ENCODE peak calls at places on chromosomes 5 and 9, in seven cellular contexts. T is HepG2, O is SK-N-SH, J is GM12878, N is K562, E is H1, L is GM12891. Q is an unnamed sample.

GRCh38 chr5:31861601-31862000 is 222.7 kb downstream of the PDZD2 start:
- DNase-seq in T (no peak), O (no peak), J (no peak), N (no peak), E (no peak), L (no peak), Q (no peak)

GRCh38 chr5:68149189-68149588 is 66.4 kb upstream of the PIK3R1 start:
- DNase-seq in T (no peak), O (no peak), J (no peak), N (no peak), E (no peak), L (no peak), Q (no peak)

GRCh38 chr5:151741678-151742423 is 16.6 kb downstream of the ATOX1 start:
- DNase-seq in T (no peak), O (no peak), J (no peak), N (no peak), E (no peak), L (no peak), Q (no peak)

GRCh38 chr9:110206388-110206787 is 1.6 kb downstream of the C9orf152 start:
- DNase-seq in T (no peak), O (no peak), J (no peak), N (no peak), E (no peak), L (no peak), Q (no peak)

GRCh38 chr5:82707741-82708140 is 369.5 kb downstream of the TMEM167A start:
- DNase-seq in T (peak), O (no peak), J (no peak), N (no peak), E (no peak), L (no peak), Q (no peak)

GRCh38 chr5:121350493-121350892 is 501.2 kb upstream of the FTMT start:
- DNase-seq in T (no peak), O (no peak), J (no peak), N (no peak), E (no peak), L (no peak), Q (no peak)

GRCh38 chr9:35616681-35617459 is 1.3 kb downstream of the CD72 start:
- DNase-seq in T (no peak), O (peak), J (no peak), N (peak), E (peak), L (peak), Q (peak)

GRCh38 chr9:71644819-71645362 is 123.4 kb downstream of the CEMIP2 start:
- DNase-seq in T (no peak), O (no peak), J (no peak), N (no peak), E (no peak), L (no peak), Q (no peak)

GRCh38 chr9:72422214-72422613 is 57.2 kb upstream of the ZFAND5 start:
- DNase-seq in T (no peak), O (no peak), J (no peak), N (no peak), E (no peak), L (no peak), Q (no peak)

GRCh38 chr5:10635257-10635860 is 71.5 kb downstream of the ANKRD33B start:
- DNase-seq in T (no peak), O (no peak), J (peak), N (no peak), E (peak), L (peak), Q (peak)

GRCh38 chr5:132905938-132906337 is 32.5 kb downstream of the LEAP2 start:
- DNase-seq in T (peak), O (no peak), J (no peak), N (no peak), E (no peak), L (no peak), Q (no peak)

GRCh38 chr5:80781356-80781755 is 126.6 kb upstream of the DHFR start:
- DNase-seq in T (no peak), O (no peak), J (no peak), N (no peak), E (no peak), L (no peak), Q (no peak)

GRCh38 chr9:22055090-22055489 is 46.0 kb upstream of the CDKN2B start:
- DNase-seq in T (no peak), O (no peak), J (no peak), N (no peak), E (no peak), L (no peak), Q (no peak)

GRCh38 chr9:36656842-36657241 is 84.1 kb downstream of the MELK start:
- DNase-seq in T (no peak), O (no peak), J (no peak), N (no peak), E (no peak), L (no peak), Q (no peak)

GRCh38 chr5:143355710-143356109 is 47.8 kb downstream of the NR3C1 start:
- DNase-seq in T (peak), O (peak), J (no peak), N (peak), E (no peak), L (no peak), Q (no peak)

GRCh38 chr5:142304013-142304701 is 20.7 kb downstream of the SPRY4 start:
- DNase-seq in T (no peak), O (no peak), J (no peak), N (no peak), E (no peak), L (no peak), Q (no peak)

GRCh38 chr9:110008663-110009062 is 199.3 kb downstream of the C9orf152 start:
- DNase-seq in T (no peak), O (no peak), J (no peak), N (peak), E (no peak), L (no peak), Q (no peak)

GRCh38 chr9:81543695-81544094 is 145.7 kb downstream of the TLE1 start:
- DNase-seq in T (no peak), O (no peak), J (no peak), N (no peak), E (no peak), L (no peak), Q (no peak)

GRCh38 chr9:133991211-133991921 is 758 bp downstream of the VAV2 start:
- DNase-seq in T (no peak), O (peak), J (no peak), N (peak), E (no peak), L (no peak), Q (no peak)

GRCh38 chr5:118405650-118406061 is 582.7 kb downstream of the DTWD2 start:
- DNase-seq in T (no peak), O (no peak), J (no peak), N (no peak), E (no peak), L (no peak), Q (no peak)

GRCh38 chr9:70962761-70963445 is 158.5 kb downstream of the TRPM3 start:
- DNase-seq in T (no peak), O (no peak), J (no peak), N (no peak), E (no peak), L (no peak), Q (no peak)

GRCh38 chr9:120715331-120715924 is 1.2 kb upstream of the MEGF9 start:
- DNase-seq in T (no peak), O (peak), J (no peak), N (no peak), E (peak), L (no peak), Q (no peak)
- TF ChIP-seq TAF1 in T (no peak), O (no peak), J (no peak), N (no peak), E (no peak), L (no peak), Q (no peak)

GRCh38 chr5:176606875-176607274 is 3.1 kb downstream of the GPRIN1 start:
- DNase-seq in T (no peak), O (no peak), J (no peak), N (no peak), E (no peak), L (no peak), Q (no peak)

GRCh38 chr5:176610430-176610763 is 441 bp upstream of the GPRIN1 start:
- DNase-seq in T (no peak), O (peak), J (no peak), N (peak), E (no peak), L (no peak), Q (peak)

GRCh38 chr5:176608937-176609723 is 826 bp downstream of the GPRIN1 start:
- DNase-seq in T (no peak), O (no peak), J (no peak), N (no peak), E (no peak), L (no peak), Q (no peak)

GRCh38 chr5:176609724-176610429 is at the start of gene GPRIN1:
- DNase-seq in T (peak), O (peak), J (no peak), N (peak), E (peak), L (peak), Q (peak)

GRCh38 chr5:176608142-176608705 is 1.7 kb downstream of the GPRIN1 start:
- DNase-seq in T (no peak), O (no peak), J (no peak), N (no peak), E (no peak), L (no peak), Q (no peak)
- TF ChIP-seq TAF1 in T (no peak), O (no peak), J (no peak), N (no peak), E (no peak), L (no peak), Q (no peak)

GRCh38 chr9:74946686-74947085 is 6.0 kb downstream of the C9orf40 start:
- DNase-seq in T (no peak), O (no peak), J (no peak), N (no peak), E (no peak), L (no peak), Q (no peak)

GRCh38 chr9:74940600-74940999 is 12.1 kb downstream of the C9orf40 start:
- DNase-seq in T (peak), O (no peak), J (no peak), N (no peak), E (no peak), L (no peak), Q (no peak)

GRCh38 chr9:74942801-74943200 is 9.9 kb downstream of the C9orf40 start:
- DNase-seq in T (no peak), O (no peak), J (no peak), N (no peak), E (no peak), L (no peak), Q (no peak)
- TF ChIP-seq TAF1 in T (no peak), O (no peak), J (no peak), N (no peak), E (no peak), L (no peak), Q (no peak)

GRCh38 chr9:4933861-4934260 is 51.2 kb upstream of the JAK2 start:
- DNase-seq in T (no peak), O (no peak), J (no peak), N (no peak), E (no peak), L (no peak), Q (no peak)
- TF ChIP-seq TAF1 in T (no peak), O (no peak), J (no peak), N (no peak), E (no peak), L (no peak), Q (no peak)